ENCODE peak calls at places on chromosome 13, in five cellular contexts. T is HCT116, F is SK-N-SH, C is A549, P is GM23338. M is an unnamed sample.

GRCh38 chr13:76641056-76641455 is 245.1 kb downstream of the KCTD12 start:
- DNase-seq in T (no peak), F (peak; percentile 15), C (no peak), P (no peak), M (no peak)

GRCh38 chr13:113153810-113154748 is 4.4 kb upstream of the PROZ start:
- DNase-seq in T (peak; percentile 18), F (peak; percentile 93), C (peak; percentile 47), P (peak; percentile 64), M (peak; percentile 50)

GRCh38 chr13:59531571-59532091 is 632.1 kb downstream of the DIAPH3 start:
- DNase-seq in T (peak; percentile 6), F (no peak), C (no peak), P (peak; percentile 64), M (peak; percentile 84)

GRCh38 chr13:71876648-71877279 is 9.8 kb upstream of the DACH1 start:
- DNase-seq in T (no peak), F (no peak), C (no peak), P (no peak), M (no peak)

GRCh38 chr13:25943666-25944065 is 108.2 kb downstream of the SHISA2 start:
- DNase-seq in T (no peak), F (no peak), C (no peak), P (no peak), M (peak; percentile 87)

GRCh38 chr13:110475117-110475516 is 86.4 kb downstream of the RAB20 start:
- DNase-seq in T (no peak), F (no peak), C (no peak), P (no peak), M (no peak)

GRCh38 chr13:59452189-59452588 is 711.5 kb downstream of the DIAPH3 start:
- DNase-seq in T (no peak), F (no peak), C (no peak), P (no peak), M (peak; percentile 20)

GRCh38 chr13:42762917-42763316 is 18.5 kb upstream of the FAM216B start:
- DNase-seq in T (no peak), F (no peak), C (no peak), P (no peak), M (no peak)

GRCh38 chr13:47556703-47557102 is 444.4 kb downstream of the SUCLA2 start:
- DNase-seq in T (no peak), F (no peak), C (no peak), P (no peak), M (no peak)

GRCh38 chr13:32883501-32883900 is 132.7 kb upstream of the KL start:
- DNase-seq in T (no peak), F (peak; percentile 37), C (no peak), P (no peak), M (no peak)

GRCh38 chr13:33610471-33611015 is 207.4 kb upstream of the RFC3 start:
- DNase-seq in T (no peak), F (no peak), C (no peak), P (peak; percentile 60), M (no peak)

GRCh38 chr13:31160857-31161582 is 684 bp downstream of the HSPH1 start:
- DNase-seq in T (no peak), F (peak; percentile 64), C (no peak), P (peak; percentile 54), M (peak; percentile 85)

GRCh38 chr13:42041684-42042035 is 6.8 kb upstream of the DGKH start:
- DNase-seq in T (no peak), F (peak; percentile 75), C (peak; percentile 61), P (peak; percentile 83), M (no peak)

GRCh38 chr13:40503966-40504591 is 162.4 kb downstream of the FOXO1 start:
- DNase-seq in T (no peak), F (no peak), C (peak; percentile 40), P (peak; percentile 37), M (no peak)

GRCh38 chr13:39446865-39447264 is 156.1 kb downstream of the LHFPL6 start:
- DNase-seq in T (no peak), F (no peak), C (no peak), P (no peak), M (no peak)

GRCh38 chr13:38685974-38686571 is 804 bp upstream of the FREM2 start:
- DNase-seq in T (no peak), F (peak; percentile 16), C (no peak), P (peak; percentile 85), M (no peak)

GRCh38 chr13:77417897-77418296 is 91.0 kb upstream of the MYCBP2 start:
- DNase-seq in T (no peak), F (no peak), C (no peak), P (no peak), M (no peak)

GRCh38 chr13:94556646-94557045 is 39.3 kb downstream of the TGDS start:
- DNase-seq in T (no peak), F (no peak), C (no peak), P (no peak), M (no peak)

GRCh38 chr13:30576528-30576927 is 41.2 kb upstream of the USPL1 start:
- DNase-seq in T (no peak), F (no peak), C (no peak), P (no peak), M (no peak)

GRCh38 chr13:30837227-30838159 is 68.6 kb upstream of the MEDAG start:
- DNase-seq in T (no peak), F (no peak), C (no peak), P (no peak), M (no peak)

GRCh38 chr13:26867451-26868067 is 107.0 kb upstream of the GPR12 start:
- DNase-seq in T (no peak), F (no peak), C (peak; percentile 5), P (peak; percentile 39), M (no peak)

GRCh38 chr13:41407380-41407779 is 50.0 kb upstream of the RGCC start:
- DNase-seq in T (no peak), F (no peak), C (no peak), P (no peak), M (no peak)

GRCh38 chr13:31172001-31172400 is 10.3 kb upstream of the HSPH1 start:
- DNase-seq in T (no peak), F (no peak), C (no peak), P (no peak), M (no peak)

DNA sequence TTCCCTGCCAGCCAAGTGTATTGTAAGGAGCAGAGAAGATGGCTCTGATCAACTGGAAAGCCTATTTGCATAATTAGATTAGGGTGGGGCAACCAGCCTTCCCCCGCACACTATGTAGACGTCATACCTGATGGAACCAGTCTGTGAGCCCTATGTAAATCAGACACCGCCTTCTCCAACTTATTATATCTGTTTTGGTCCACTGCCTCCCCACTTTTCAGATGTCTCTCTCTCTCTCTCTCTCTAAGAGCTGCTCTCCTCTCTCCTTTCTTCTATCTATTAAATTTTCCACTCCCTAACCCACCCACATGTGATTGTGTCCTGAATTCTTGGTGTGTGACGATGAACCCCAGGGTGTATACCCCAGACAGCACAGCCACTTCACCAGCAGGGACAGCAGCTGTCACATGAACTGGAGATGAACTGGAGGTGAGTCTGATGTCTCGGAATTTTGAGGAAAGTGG is 514.4 kb downstream of the IRS2 start:
- DNase-seq in T (peak; percentile 65), F (no peak), C (no peak), P (no peak), M (no peak)
- H3K27ac ChIP-seq in T (peak overlapping the region; percentile 75), F (no peak overlapping the region), C (peak overlapping the region; percentile 83), P (no peak overlapping the region), M (no peak overlapping the region)

GRCh38 chr13:87128006-87128405 is 543.2 kb upstream of the SLITRK5 start:
- DNase-seq in T (no peak), F (no peak), C (no peak), P (peak; percentile 85), M (no peak)
- TF ChIP-seq REST in T (no peak), F (no peak), C (no peak), P (no peak), M (no peak)

GRCh38 chr13:84097148-84097547 is 214.9 kb upstream of the SLITRK1 start:
- DNase-seq in T (no peak), F (no peak), C (no peak), P (no peak), M (no peak)
- H3K27ac ChIP-seq in T (no peak overlapping the region), F (no peak overlapping the region), C (no peak overlapping the region), P (no peak overlapping the region), M (no peak overlapping the region)

GRCh38 chr13:48660356-48661076 is 6.8 kb downstream of the CYSLTR2 start:
- DNase-seq in T (no peak), F (no peak), C (no peak), P (no peak), M (peak; percentile 92)
- TF ChIP-seq REST in T (no peak), F (no peak), C (no peak), P (no peak), M (no peak)

DNA sequence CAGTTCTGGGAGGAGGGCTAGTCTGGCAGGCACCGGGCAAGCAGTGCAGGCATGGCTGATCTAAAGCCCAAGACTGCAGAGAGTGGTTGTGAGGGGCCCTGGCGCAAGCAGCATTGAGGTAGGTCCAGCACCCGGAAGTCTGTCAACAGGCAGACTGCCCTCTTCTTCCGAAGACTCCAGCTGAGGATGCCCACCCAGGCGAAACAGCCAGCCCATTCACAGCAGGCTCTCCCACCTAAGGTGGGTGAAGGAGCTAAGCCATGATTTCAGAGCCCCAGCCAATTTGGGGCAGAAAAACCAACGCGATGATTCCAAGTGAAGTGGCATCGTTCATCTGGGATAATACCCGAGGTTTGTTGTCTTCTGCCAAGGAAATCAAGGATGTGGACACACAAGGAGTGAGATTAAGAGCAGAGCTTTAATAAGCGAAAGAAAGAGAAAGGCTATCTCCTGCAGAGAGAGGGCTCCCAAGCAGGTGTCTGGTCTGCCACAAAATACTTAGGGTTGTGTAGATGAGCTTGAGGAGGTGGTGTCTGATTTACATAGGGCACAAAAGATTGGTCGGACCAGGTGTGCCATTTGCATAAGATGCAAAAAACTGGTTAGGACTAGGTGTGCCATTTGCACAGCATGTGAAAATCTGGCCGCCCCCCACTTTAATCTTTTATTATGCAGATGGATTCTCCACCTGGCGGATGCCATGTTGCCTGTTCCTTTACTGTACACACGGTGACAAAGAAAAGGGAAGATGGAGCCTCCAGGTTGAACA is 22.6 kb downstream of the FAM124A start:
- DNase-seq in T (no peak), F (no peak), C (no peak), P (peak; percentile 71), M (no peak)
- H3K27ac ChIP-seq in T (no peak overlapping the region), F (no peak overlapping the region), C (no peak overlapping the region), P (peak overlapping the region; percentile 94), M (no peak overlapping the region)

GRCh38 chr13:99215466-99215865 is 14.8 kb downstream of the UBAC2 start:
- DNase-seq in T (no peak), F (no peak), C (no peak), P (no peak), M (no peak)
- TF ChIP-seq REST in T (no peak), F (no peak), C (no peak), P (no peak), M (no peak)

DNA sequence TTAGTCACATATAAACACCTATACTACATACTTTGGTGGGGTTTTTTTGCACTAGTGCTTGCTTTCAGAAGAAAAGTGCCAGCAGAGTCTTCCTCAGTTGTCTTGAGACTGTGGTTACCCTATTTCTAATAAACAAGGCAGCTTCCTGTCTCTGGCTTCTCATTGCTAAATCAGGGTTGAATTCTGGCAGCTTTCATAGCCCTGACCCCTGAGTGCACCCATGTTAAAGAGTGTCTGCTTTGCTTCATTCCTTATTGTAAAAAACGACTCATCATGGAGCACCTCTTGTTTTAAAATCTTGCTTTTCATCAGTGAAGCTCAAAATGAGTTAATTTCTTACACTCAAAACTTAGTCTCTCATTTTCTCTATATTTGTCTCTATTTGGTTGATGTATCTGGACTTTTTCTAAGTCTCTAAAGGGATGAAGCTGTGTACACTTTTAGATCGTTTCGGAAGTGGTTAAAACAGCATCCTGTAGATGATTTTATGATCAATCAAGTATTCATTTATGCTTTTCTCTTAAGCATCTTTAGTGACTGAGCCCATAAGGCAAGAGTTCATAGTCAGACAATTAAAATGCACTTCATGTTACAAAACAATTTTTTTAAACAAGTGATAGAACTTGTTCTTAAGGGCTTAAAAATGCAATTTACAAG is 72.1 kb downstream of the KLF12 start:
- DNase-seq in T (no peak), F (peak; percentile 19), C (no peak), P (no peak), M (no peak)
- H3K27ac ChIP-seq in T (no peak overlapping the region), F (no peak overlapping the region), C (no peak overlapping the region), P (no peak overlapping the region), M (no peak overlapping the region)

GRCh38 chr13:29522044-29522685 is 73.3 kb downstream of the SLC7A1 start:
- DNase-seq in T (no peak), F (no peak), C (no peak), P (no peak), M (no peak)
- TF ChIP-seq REST in T (no peak), F (no peak), C (no peak), P (no peak), M (no peak)

M was measured in HL-60.